ENCODE peak calls at places on chromosome 19, in seven cellular contexts. K is breast epithelium, E is stomach, A is transverse colon, O is upper lobe of left lung, Q is sigmoid colon, V is HCT116. C is an unnamed sample.

GRCh38 chr19:33778089-33778791 is 18.4 kb upstream of the KCTD15 start:
- DNase-seq in K (peak; percentile 50), E (peak; percentile 88), A (peak; percentile 85), O (peak; percentile 98), Q (peak; percentile 88), V (no peak), C (peak; percentile 97)

GRCh38 chr19:44643605-44644390 is at the start of gene PVR:
- DNase-seq in K (peak; percentile 34), E (peak; percentile 72), A (peak; percentile 75), O (peak; percentile 94), Q (peak; percentile 80), V (no peak), C (peak; percentile 86)

GRCh38 chr19:29329460-29330134 is 116.6 kb upstream of the UQCRFS1 start:
- DNase-seq in K (no peak), E (no peak), A (no peak), O (no peak), Q (no peak), V (no peak), C (no peak)

GRCh38 chr19:12788682-12789097 is 2.6 kb upstream of the JUNB start:
- DNase-seq in K (peak; percentile 72), E (peak; percentile 81), A (peak; percentile 89), O (peak; percentile 91), Q (peak; percentile 94), V (no peak), C (peak; percentile 92)

GRCh38 chr19:53545271-53546065 is 7.5 kb downstream of the ZNF331 start:
- DNase-seq in K (no peak), E (no peak), A (no peak), O (no peak), Q (no peak), V (no peak), C (no peak)

GRCh38 chr19:49871349-49871985 is 4.1 kb upstream of the PNKP start:
- DNase-seq in K (no peak), E (no peak), A (no peak), O (no peak), Q (no peak), V (no peak), C (no peak)

GRCh38 chr19:17846146-17846545 is 1.6 kb downstream of the JAK3 start:
- DNase-seq in K (no peak), E (no peak), A (peak; percentile 23), O (no peak), Q (no peak), V (no peak), C (peak; percentile 74)

GRCh38 chr19:6610934-6611370 is 20.0 kb upstream of the CD70 start:
- DNase-seq in K (no peak), E (no peak), A (no peak), O (no peak), Q (no peak), V (peak; percentile 40), C (no peak)

GRCh38 chr19:51479531-51480331 is 1.4 kb downstream of the CEACAM18 start:
- DNase-seq in K (no peak), E (no peak), A (no peak), O (no peak), Q (peak; percentile 24), V (no peak), C (no peak)

GRCh38 chr19:22503524-22503923 is 81.4 kb upstream of the ZNF98 start:
- DNase-seq in K (no peak), E (no peak), A (no peak), O (no peak), Q (no peak), V (no peak), C (peak; percentile 22)

GRCh38 chr19:10420444-10421239 is at the start of gene PDE4A:
- DNase-seq in K (no peak), E (no peak), A (no peak), O (peak; percentile 90), Q (no peak), V (no peak), C (peak; percentile 89)

GRCh38 chr19:45863840-45864628 is at the start of gene FOXA3:
- DNase-seq in K (no peak), E (peak; percentile 81), A (peak; percentile 85), O (peak; percentile 93), Q (no peak), V (no peak), C (peak; percentile 90)

GRCh38 chr19:47891622-47891922 is 5.5 kb upstream of the SULT2A1 start:
- DNase-seq in K (no peak), E (no peak), A (no peak), O (no peak), Q (peak; percentile 5), V (no peak), C (no peak)

GRCh38 chr19:49157445-49158224 is at the start of gene TRPM4:
- DNase-seq in K (peak; percentile 86), E (peak; percentile 96), A (peak; percentile 95), O (peak; percentile 96), Q (peak; percentile 93), V (peak; percentile 62), C (peak; percentile 86)

GRCh38 chr19:8935460-8935859 is 74.7 kb downstream of the MUC16 start:
- DNase-seq in K (no peak), E (no peak), A (no peak), O (no peak), Q (no peak), V (no peak), C (no peak)

GRCh38 chr19:13574933-13575332 is 68.7 kb upstream of the CACNA1A start:
- DNase-seq in K (no peak), E (no peak), A (no peak), O (peak; percentile 33), Q (no peak), V (peak; percentile 16), C (no peak)

DNA sequence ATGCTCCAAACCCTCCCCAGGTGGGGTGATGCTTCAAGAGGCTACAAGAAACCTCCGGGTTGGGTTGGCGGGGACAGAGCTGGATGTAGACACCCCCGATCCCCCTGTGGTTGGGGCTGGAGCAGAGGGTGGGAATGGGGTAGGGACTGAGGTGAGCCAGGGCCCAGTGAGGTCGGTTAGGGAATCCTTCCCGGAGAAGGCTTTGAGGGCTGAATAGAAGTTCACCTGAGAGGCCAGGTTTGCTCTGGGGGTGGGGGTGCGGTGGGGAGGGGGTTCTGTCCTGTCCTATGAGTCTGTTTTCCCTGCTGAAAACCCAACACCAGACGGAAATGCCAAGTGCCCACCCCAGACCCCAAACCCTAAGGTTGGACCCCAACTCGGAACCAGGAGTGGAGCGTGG is 69.1 kb downstream of the CELF5 start:
- DNase-seq in K (no peak), E (no peak), A (no peak), O (no peak), Q (no peak), V (no peak), C (no peak)
- TF ChIP-seq POLR2A in K (no peak), E (no peak), A (no peak), O (no peak), Q (no peak), V (no peak), C (no peak)

GRCh38 chr19:28327905-28328304 is 885.0 kb downstream of the UQCRFS1 start:
- DNase-seq in K (no peak), E (no peak), A (no peak), O (no peak), Q (no peak), V (no peak), C (no peak)

GRCh38 chr19:28319208-28319607 is 893.7 kb downstream of the UQCRFS1 start:
- DNase-seq in K (no peak), E (no peak), A (no peak), O (no peak), Q (no peak), V (no peak), C (no peak)

GRCh38 chr19:28319918-28320317 is 893.0 kb downstream of the UQCRFS1 start:
- DNase-seq in K (no peak), E (no peak), A (no peak), O (no peak), Q (no peak), V (no peak), C (no peak)

GRCh38 chr19:28329429-28329828 is 883.5 kb downstream of the UQCRFS1 start:
- DNase-seq in K (no peak), E (no peak), A (no peak), O (no peak), Q (no peak), V (no peak), C (no peak)

DNA sequence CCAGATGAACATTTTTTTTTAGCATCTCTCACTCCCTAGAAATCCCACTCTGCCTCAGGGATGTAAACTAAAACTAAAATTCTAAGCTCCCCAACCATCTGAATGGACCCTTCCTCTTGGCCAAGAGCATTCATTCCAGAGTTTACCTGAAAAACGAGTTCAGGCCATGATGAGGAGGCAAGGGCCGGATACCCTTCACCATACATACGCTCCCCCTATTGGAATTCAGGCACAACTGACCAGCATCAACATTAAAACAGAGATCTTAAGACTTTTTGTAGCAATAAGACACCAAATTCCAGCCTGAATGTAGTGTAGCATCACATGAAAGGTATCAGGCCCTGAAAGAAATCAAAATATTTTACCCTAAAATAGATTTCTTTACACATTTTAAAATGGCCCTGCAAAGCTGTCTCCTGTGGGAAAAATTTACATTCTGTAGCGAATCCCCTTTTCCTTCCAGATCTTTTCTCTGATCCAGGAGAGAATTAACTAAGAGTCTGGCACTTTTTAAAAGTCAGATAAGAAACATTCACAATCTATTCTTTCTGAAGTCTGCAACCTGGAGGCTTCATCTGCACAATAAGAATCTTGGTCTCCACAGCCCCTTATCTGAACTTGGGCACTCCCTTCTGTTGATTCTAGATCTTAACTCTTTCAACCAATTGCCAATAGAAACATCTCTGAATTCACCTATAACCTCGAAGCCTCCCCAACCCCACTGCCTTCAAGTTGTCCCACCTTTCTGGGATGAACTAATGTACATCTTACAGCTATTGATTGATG is 888.5 kb downstream of the UQCRFS1 start:
- DNase-seq in K (no peak), E (no peak), A (no peak), O (no peak), Q (no peak), V (no peak), C (no peak)
- TF ChIP-seq CTCF in K (no peak), E (no peak), A (no peak), O (no peak), Q (no peak), V (no peak), C (no peak)

DNA sequence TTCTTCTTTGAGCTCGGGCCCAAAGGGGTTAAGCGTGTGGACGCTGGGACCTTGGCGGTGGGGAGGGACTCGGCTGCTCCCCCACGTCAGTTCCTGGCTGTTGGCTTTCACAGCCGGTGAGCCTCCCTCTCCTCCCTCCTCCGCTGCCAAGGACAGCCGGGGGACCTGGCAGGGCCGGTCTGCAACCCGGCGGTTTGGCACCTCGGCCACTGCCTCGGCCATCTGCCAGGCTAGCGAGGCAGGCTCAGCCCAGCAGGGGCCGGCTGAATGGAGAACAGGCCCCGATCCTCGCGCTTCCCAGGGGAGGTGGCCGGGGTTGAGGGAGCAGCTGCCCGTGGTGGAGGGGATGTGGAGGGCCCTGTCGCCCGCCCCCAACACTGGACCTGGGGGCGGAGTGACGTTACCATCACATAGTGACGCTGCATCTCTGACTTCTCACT is 5.0 kb downstream of the TLE5 start:
- DNase-seq in K (peak; percentile 92), E (peak; percentile 93), A (peak; percentile 73), O (peak; percentile 96), Q (peak; percentile 97), V (no peak), C (peak; percentile 90)
- TF ChIP-seq POLR2AphosphoS5 in K (peak; percentile 76), E (peak; percentile 83), A (peak; percentile 66), O (peak; percentile 49), Q (peak; percentile 67), V (no peak), C (peak; percentile 86)

DNA sequence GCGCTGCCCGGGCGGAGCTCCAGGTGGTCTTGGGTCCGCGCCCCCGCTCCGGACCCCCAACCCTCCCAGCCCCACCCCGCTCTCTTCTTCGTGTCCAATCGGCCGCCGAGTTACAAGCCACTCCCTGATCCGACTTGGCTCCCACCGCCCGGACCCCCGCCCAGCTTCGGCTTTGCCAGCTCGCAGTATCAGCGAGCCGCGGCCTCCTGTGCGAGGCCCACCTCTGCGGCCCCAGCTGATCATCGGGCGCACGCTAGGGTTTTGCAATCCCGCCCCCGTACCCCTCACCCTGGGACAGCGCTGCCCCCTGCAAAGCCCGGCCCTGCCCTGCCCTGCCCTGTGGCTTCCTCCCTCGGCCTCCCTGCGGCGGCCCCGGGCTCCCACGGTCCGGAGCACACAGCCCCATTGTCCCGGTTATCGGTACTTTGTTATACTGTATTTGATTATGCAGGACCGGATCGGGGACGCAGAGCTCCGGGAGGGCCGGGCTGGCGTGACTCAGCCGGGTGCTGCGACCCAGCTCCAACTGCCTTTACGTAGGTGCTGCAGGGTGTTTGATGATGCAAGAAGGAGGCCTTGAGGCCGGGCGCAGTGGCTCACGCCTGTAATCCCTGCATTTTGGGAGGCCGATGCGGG is 597 bp upstream of the LPAR2 start:
- DNase-seq in K (peak; percentile 52), E (peak; percentile 85), A (peak; percentile 69), O (peak; percentile 89), Q (no peak), V (peak; percentile 61), C (peak; percentile 88)
- TF ChIP-seq POLR2A in K (no peak), E (no peak), A (peak; percentile 52), O (no peak), Q (no peak), V (no peak), C (no peak)